ENCODE peak calls at places on chromosomes 6 and 20, in seven cellular contexts. One of them, this sample, is unnamed.

GRCh38 chr6:87710090-87710489 is 8.1 kb upstream of the AKIRIN2 start:
- DNase-seq in lower lobe of right lung: no peak
- DNase-seq in effector memory CD4-positive, alpha-beta T cell: no peak
- DNase-seq in CD4-positive, alpha-beta memory T cell: no peak
- DNase-seq in uterus: no peak
- DNase-seq in ascending aorta: no peak
- DNase-seq in CD4-positive, alpha-beta T cell: no peak
- DNase-seq in this sample: no peak

GRCh38 chr20:33693274-33693673 is 7.1 kb upstream of the E2F1 start:
- DNase-seq in lower lobe of right lung: no peak
- DNase-seq in effector memory CD4-positive, alpha-beta T cell: no peak
- DNase-seq in CD4-positive, alpha-beta memory T cell: no peak
- DNase-seq in uterus: no peak
- DNase-seq in ascending aorta: no peak
- DNase-seq in CD4-positive, alpha-beta T cell: no peak
- DNase-seq in this sample: no peak

GRCh38 chr6:149364558-149364957 is 35.5 kb upstream of the SUMO4 start:
- DNase-seq in lower lobe of right lung: no peak
- DNase-seq in effector memory CD4-positive, alpha-beta T cell: no peak
- DNase-seq in CD4-positive, alpha-beta memory T cell: no peak
- DNase-seq in uterus: no peak
- DNase-seq in ascending aorta: no peak
- DNase-seq in CD4-positive, alpha-beta T cell: no peak
- DNase-seq in this sample: no peak

GRCh38 chr6:166582258-166582657 is 4.2 kb downstream of the RAMACL start:
- DNase-seq in lower lobe of right lung: no peak
- DNase-seq in effector memory CD4-positive, alpha-beta T cell: no peak
- DNase-seq in CD4-positive, alpha-beta memory T cell: no peak
- DNase-seq in uterus: no peak
- DNase-seq in ascending aorta: no peak
- DNase-seq in CD4-positive, alpha-beta T cell: no peak
- DNase-seq in this sample: no peak

GRCh38 chr6:121897337-121897760 is 461.9 kb downstream of the GJA1 start:
- DNase-seq in lower lobe of right lung: no peak
- DNase-seq in effector memory CD4-positive, alpha-beta T cell: no peak
- DNase-seq in CD4-positive, alpha-beta memory T cell: no peak
- DNase-seq in uterus: no peak
- DNase-seq in ascending aorta: no peak
- DNase-seq in CD4-positive, alpha-beta T cell: no peak
- DNase-seq in this sample: no peak

GRCh38 chr20:11993886-11994466 is 76.3 kb downstream of the BTBD3 start:
- DNase-seq in lower lobe of right lung: no peak
- DNase-seq in effector memory CD4-positive, alpha-beta T cell: no peak
- DNase-seq in CD4-positive, alpha-beta memory T cell: no peak
- DNase-seq in uterus: no peak
- DNase-seq in ascending aorta: no peak
- DNase-seq in CD4-positive, alpha-beta T cell: no peak
- DNase-seq in this sample: no peak

GRCh38 chr20:62694868-62695267 is 13.8 kb upstream of the NTSR1 start:
- DNase-seq in lower lobe of right lung: no peak
- DNase-seq in effector memory CD4-positive, alpha-beta T cell: no peak
- DNase-seq in CD4-positive, alpha-beta memory T cell: no peak
- DNase-seq in uterus: no peak
- DNase-seq in ascending aorta: no peak
- DNase-seq in CD4-positive, alpha-beta T cell: no peak
- DNase-seq in this sample: no peak

GRCh38 chr6:118537579-118537978 is 10.5 kb upstream of the PLN start:
- DNase-seq in lower lobe of right lung: no peak
- DNase-seq in effector memory CD4-positive, alpha-beta T cell: no peak
- DNase-seq in CD4-positive, alpha-beta memory T cell: no peak
- DNase-seq in uterus: no peak
- DNase-seq in ascending aorta: no peak
- DNase-seq in CD4-positive, alpha-beta T cell: no peak
- DNase-seq in this sample: no peak

GRCh38 chr20:20603339-20603990 is 109.0 kb downstream of the RALGAPA2 start:
- DNase-seq in lower lobe of right lung: no peak
- DNase-seq in effector memory CD4-positive, alpha-beta T cell: no peak
- DNase-seq in CD4-positive, alpha-beta memory T cell: peak
- DNase-seq in uterus: no peak
- DNase-seq in ascending aorta: no peak
- DNase-seq in CD4-positive, alpha-beta T cell: no peak
- DNase-seq in this sample: no peak

GRCh38 chr6:56656466-56656865 is 13.8 kb upstream of the DST start:
- DNase-seq in lower lobe of right lung: no peak
- DNase-seq in effector memory CD4-positive, alpha-beta T cell: no peak
- DNase-seq in CD4-positive, alpha-beta memory T cell: no peak
- DNase-seq in uterus: no peak
- DNase-seq in ascending aorta: no peak
- DNase-seq in CD4-positive, alpha-beta T cell: no peak
- DNase-seq in this sample: no peak

GRCh38 chr6:81697564-81697963 is 54.9 kb downstream of the TENT5A start:
- DNase-seq in lower lobe of right lung: no peak
- DNase-seq in effector memory CD4-positive, alpha-beta T cell: no peak
- DNase-seq in CD4-positive, alpha-beta memory T cell: no peak
- DNase-seq in uterus: no peak
- DNase-seq in ascending aorta: no peak
- DNase-seq in CD4-positive, alpha-beta T cell: no peak
- DNase-seq in this sample: no peak

GRCh38 chr6:130872250-130873095 is 45.3 kb downstream of the SMLR1 start:
- DNase-seq in lower lobe of right lung: peak
- DNase-seq in effector memory CD4-positive, alpha-beta T cell: peak
- DNase-seq in CD4-positive, alpha-beta memory T cell: peak
- DNase-seq in uterus: peak
- DNase-seq in ascending aorta: no peak
- DNase-seq in CD4-positive, alpha-beta T cell: peak
- DNase-seq in this sample: peak

GRCh38 chr6:70307008-70307407 is 4.1 kb upstream of the COL9A1 start:
- DNase-seq in lower lobe of right lung: no peak
- DNase-seq in effector memory CD4-positive, alpha-beta T cell: no peak
- DNase-seq in CD4-positive, alpha-beta memory T cell: no peak
- DNase-seq in uterus: no peak
- DNase-seq in ascending aorta: no peak
- DNase-seq in CD4-positive, alpha-beta T cell: no peak
- DNase-seq in this sample: no peak

GRCh38 chr20:49323622-49324238 is 45.9 kb upstream of the ZNFX1 start:
- DNase-seq in lower lobe of right lung: no peak
- DNase-seq in effector memory CD4-positive, alpha-beta T cell: no peak
- DNase-seq in CD4-positive, alpha-beta memory T cell: peak
- DNase-seq in uterus: no peak
- DNase-seq in ascending aorta: peak
- DNase-seq in CD4-positive, alpha-beta T cell: no peak
- DNase-seq in this sample: no peak

GRCh38 chr6:36227379-36228344 is 31.1 kb downstream of the BRPF3 start:
- DNase-seq in lower lobe of right lung: no peak
- DNase-seq in effector memory CD4-positive, alpha-beta T cell: no peak
- DNase-seq in CD4-positive, alpha-beta memory T cell: no peak
- DNase-seq in uterus: no peak
- DNase-seq in ascending aorta: no peak
- DNase-seq in CD4-positive, alpha-beta T cell: no peak
- DNase-seq in this sample: no peak

GRCh38 chr6:121533321-121533841 is 97.9 kb downstream of the GJA1 start:
- DNase-seq in lower lobe of right lung: no peak
- DNase-seq in effector memory CD4-positive, alpha-beta T cell: no peak
- DNase-seq in CD4-positive, alpha-beta memory T cell: no peak
- DNase-seq in uterus: no peak
- DNase-seq in ascending aorta: no peak
- DNase-seq in CD4-positive, alpha-beta T cell: no peak
- DNase-seq in this sample: no peak

GRCh38 chr20:52060794-52061714 is 130.5 kb downstream of the ZFP64 start:
- DNase-seq in lower lobe of right lung: no peak
- DNase-seq in effector memory CD4-positive, alpha-beta T cell: no peak
- DNase-seq in CD4-positive, alpha-beta memory T cell: no peak
- DNase-seq in uterus: no peak
- DNase-seq in ascending aorta: no peak
- DNase-seq in CD4-positive, alpha-beta T cell: no peak
- DNase-seq in this sample: no peak

GRCh38 chr6:110886555-110887167 is 12.1 kb downstream of the AMD1 start:
- DNase-seq in lower lobe of right lung: no peak
- DNase-seq in effector memory CD4-positive, alpha-beta T cell: no peak
- DNase-seq in CD4-positive, alpha-beta memory T cell: no peak
- DNase-seq in uterus: no peak
- DNase-seq in ascending aorta: no peak
- DNase-seq in CD4-positive, alpha-beta T cell: no peak
- DNase-seq in this sample: no peak

GRCh38 chr6:79947191-79948173 is at the start of gene ELOVL4:
- DNase-seq in lower lobe of right lung: peak
- DNase-seq in effector memory CD4-positive, alpha-beta T cell: peak
- DNase-seq in CD4-positive, alpha-beta memory T cell: peak
- DNase-seq in uterus: peak
- DNase-seq in ascending aorta: no peak
- DNase-seq in CD4-positive, alpha-beta T cell: peak
- DNase-seq in this sample: peak
- H3K27ac ChIP-seq in lower lobe of right lung: no peak
- H3K27ac ChIP-seq in effector memory CD4-positive, alpha-beta T cell: peak
- H3K27ac ChIP-seq in CD4-positive, alpha-beta memory T cell: peak
- H3K27ac ChIP-seq in uterus: peak
- H3K27ac ChIP-seq in ascending aorta: no peak
- H3K27ac ChIP-seq in CD4-positive, alpha-beta T cell: no peak
- H3K27ac ChIP-seq in this sample: no peak

GRCh38 chr20:53425930-53426329 is 167.7 kb downstream of the ZNF217 start:
- DNase-seq in lower lobe of right lung: no peak
- DNase-seq in effector memory CD4-positive, alpha-beta T cell: no peak
- DNase-seq in CD4-positive, alpha-beta memory T cell: no peak
- DNase-seq in uterus: no peak
- DNase-seq in ascending aorta: no peak
- DNase-seq in CD4-positive, alpha-beta T cell: no peak
- DNase-seq in this sample: no peak

GRCh38 chr20:53423587-53424146 is 170.0 kb downstream of the ZNF217 start:
- DNase-seq in lower lobe of right lung: no peak
- DNase-seq in effector memory CD4-positive, alpha-beta T cell: no peak
- DNase-seq in CD4-positive, alpha-beta memory T cell: no peak
- DNase-seq in uterus: no peak
- DNase-seq in ascending aorta: no peak
- DNase-seq in CD4-positive, alpha-beta T cell: no peak
- DNase-seq in this sample: no peak

GRCh38 chr20:53427951-53428350 is 165.7 kb downstream of the ZNF217 start:
- DNase-seq in lower lobe of right lung: no peak
- DNase-seq in effector memory CD4-positive, alpha-beta T cell: no peak
- DNase-seq in CD4-positive, alpha-beta memory T cell: no peak
- DNase-seq in uterus: no peak
- DNase-seq in ascending aorta: no peak
- DNase-seq in CD4-positive, alpha-beta T cell: no peak
- DNase-seq in this sample: no peak

GRCh38 chr20:53425481-53425880 is 168.2 kb downstream of the ZNF217 start:
- DNase-seq in lower lobe of right lung: no peak
- DNase-seq in effector memory CD4-positive, alpha-beta T cell: no peak
- DNase-seq in CD4-positive, alpha-beta memory T cell: no peak
- DNase-seq in uterus: no peak
- DNase-seq in ascending aorta: no peak
- DNase-seq in CD4-positive, alpha-beta T cell: no peak
- DNase-seq in this sample: no peak

GRCh38 chr20:53428997-53429396 is 164.6 kb downstream of the ZNF217 start:
- DNase-seq in lower lobe of right lung: no peak
- DNase-seq in effector memory CD4-positive, alpha-beta T cell: no peak
- DNase-seq in CD4-positive, alpha-beta memory T cell: no peak
- DNase-seq in uterus: no peak
- DNase-seq in ascending aorta: no peak
- DNase-seq in CD4-positive, alpha-beta T cell: no peak
- DNase-seq in this sample: no peak
- H3K27ac ChIP-seq in lower lobe of right lung: no peak
- H3K27ac ChIP-seq in effector memory CD4-positive, alpha-beta T cell: no peak
- H3K27ac ChIP-seq in CD4-positive, alpha-beta memory T cell: no peak
- H3K27ac ChIP-seq in uterus: no peak
- H3K27ac ChIP-seq in ascending aorta: no peak
- H3K27ac ChIP-seq in CD4-positive, alpha-beta T cell: no peak
- H3K27ac ChIP-seq in this sample: no peak

GRCh38 chr6:14862845-14863244 is 383.0 kb upstream of the JARID2 start:
- DNase-seq in lower lobe of right lung: no peak
- DNase-seq in effector memory CD4-positive, alpha-beta T cell: no peak
- DNase-seq in CD4-positive, alpha-beta memory T cell: no peak
- DNase-seq in uterus: no peak
- DNase-seq in ascending aorta: no peak
- DNase-seq in CD4-positive, alpha-beta T cell: no peak
- DNase-seq in this sample: no peak

GRCh38 chr6:14867807-14868206 is 378.1 kb upstream of the JARID2 start:
- DNase-seq in lower lobe of right lung: no peak
- DNase-seq in effector memory CD4-positive, alpha-beta T cell: no peak
- DNase-seq in CD4-positive, alpha-beta memory T cell: no peak
- DNase-seq in uterus: no peak
- DNase-seq in ascending aorta: no peak
- DNase-seq in CD4-positive, alpha-beta T cell: no peak
- DNase-seq in this sample: no peak

GRCh38 chr6:14861491-14861943 is 384.4 kb upstream of the JARID2 start:
- DNase-seq in lower lobe of right lung: no peak
- DNase-seq in effector memory CD4-positive, alpha-beta T cell: no peak
- DNase-seq in CD4-positive, alpha-beta memory T cell: no peak
- DNase-seq in uterus: no peak
- DNase-seq in ascending aorta: no peak
- DNase-seq in CD4-positive, alpha-beta T cell: no peak
- DNase-seq in this sample: no peak

GRCh38 chr6:14863896-14864850 is 381.7 kb upstream of the JARID2 start:
- DNase-seq in lower lobe of right lung: no peak
- DNase-seq in effector memory CD4-positive, alpha-beta T cell: no peak
- DNase-seq in CD4-positive, alpha-beta memory T cell: no peak
- DNase-seq in uterus: no peak
- DNase-seq in ascending aorta: no peak
- DNase-seq in CD4-positive, alpha-beta T cell: no peak
- DNase-seq in this sample: no peak

GRCh38 chr6:14865609-14866100 is 380.2 kb upstream of the JARID2 start:
- DNase-seq in lower lobe of right lung: no peak
- DNase-seq in effector memory CD4-positive, alpha-beta T cell: no peak
- DNase-seq in CD4-positive, alpha-beta memory T cell: no peak
- DNase-seq in uterus: no peak
- DNase-seq in ascending aorta: no peak
- DNase-seq in CD4-positive, alpha-beta T cell: no peak
- DNase-seq in this sample: no peak
- H3K27ac ChIP-seq in lower lobe of right lung: no peak
- H3K27ac ChIP-seq in effector memory CD4-positive, alpha-beta T cell: no peak
- H3K27ac ChIP-seq in CD4-positive, alpha-beta memory T cell: no peak
- H3K27ac ChIP-seq in uterus: no peak
- H3K27ac ChIP-seq in ascending aorta: no peak
- H3K27ac ChIP-seq in CD4-positive, alpha-beta T cell: no peak
- H3K27ac ChIP-seq in this sample: no peak

GRCh38 chr6:170176621-170177382 is 114.1 kb downstream of the DLL1 start:
- DNase-seq in lower lobe of right lung: no peak
- DNase-seq in effector memory CD4-positive, alpha-beta T cell: no peak
- DNase-seq in CD4-positive, alpha-beta memory T cell: no peak
- DNase-seq in uterus: peak
- DNase-seq in ascending aorta: no peak
- DNase-seq in CD4-positive, alpha-beta T cell: no peak
- DNase-seq in this sample: no peak

GRCh38 chr6:170177383-170178265 is 113.3 kb downstream of the DLL1 start:
- DNase-seq in lower lobe of right lung: peak
- DNase-seq in effector memory CD4-positive, alpha-beta T cell: no peak
- DNase-seq in CD4-positive, alpha-beta memory T cell: no peak
- DNase-seq in uterus: peak
- DNase-seq in ascending aorta: no peak
- DNase-seq in CD4-positive, alpha-beta T cell: no peak
- DNase-seq in this sample: no peak

GRCh38 chr6:170178561-170179477 is 112.1 kb downstream of the DLL1 start:
- DNase-seq in lower lobe of right lung: peak
- DNase-seq in effector memory CD4-positive, alpha-beta T cell: no peak
- DNase-seq in CD4-positive, alpha-beta memory T cell: no peak
- DNase-seq in uterus: peak
- DNase-seq in ascending aorta: no peak
- DNase-seq in CD4-positive, alpha-beta T cell: no peak
- DNase-seq in this sample: no peak

GRCh38 chr6:170179925-170180324 is 111.0 kb downstream of the DLL1 start:
- DNase-seq in lower lobe of right lung: no peak
- DNase-seq in effector memory CD4-positive, alpha-beta T cell: no peak
- DNase-seq in CD4-positive, alpha-beta memory T cell: no peak
- DNase-seq in uterus: peak
- DNase-seq in ascending aorta: no peak
- DNase-seq in CD4-positive, alpha-beta T cell: no peak
- DNase-seq in this sample: no peak

GRCh38 chr6:170178266-170178560 is 112.7 kb downstream of the DLL1 start:
- DNase-seq in lower lobe of right lung: no peak
- DNase-seq in effector memory CD4-positive, alpha-beta T cell: no peak
- DNase-seq in CD4-positive, alpha-beta memory T cell: no peak
- DNase-seq in uterus: no peak
- DNase-seq in ascending aorta: no peak
- DNase-seq in CD4-positive, alpha-beta T cell: no peak
- DNase-seq in this sample: no peak
- H3K27ac ChIP-seq in lower lobe of right lung: no peak
- H3K27ac ChIP-seq in effector memory CD4-positive, alpha-beta T cell: no peak
- H3K27ac ChIP-seq in CD4-positive, alpha-beta memory T cell: no peak
- H3K27ac ChIP-seq in uterus: no peak
- H3K27ac ChIP-seq in ascending aorta: no peak
- H3K27ac ChIP-seq in CD4-positive, alpha-beta T cell: no peak
- H3K27ac ChIP-seq in this sample: no peak